ENCODE peak calls at places on chromosomes 12 and 14, in six cellular contexts. S, I, W, U, K and N are unnamed samples.

GRCh38 chr12:111447571-111448265 is 42.0 kb downstream of the SH2B3 start:
- DNase-seq in S (no peak), I (no peak), W (no peak), U (peak), K (no peak), N (no peak)

GRCh38 chr12:7039403-7039802 is 21.1 kb upstream of the C1S start:
- DNase-seq in S (no peak), I (no peak), W (no peak), U (no peak), K (no peak), N (no peak)

GRCh38 chr12:47774664-47775063 is 1.6 kb downstream of the SLC48A1 start:
- DNase-seq in S (no peak), I (no peak), W (no peak), U (no peak), K (no peak), N (no peak)

GRCh38 chr12:120125792-120126634 is 9.5 kb upstream of the RAB35 start:
- DNase-seq in S (no peak), I (no peak), W (no peak), U (no peak), K (no peak), N (peak)

GRCh38 chr12:113271853-113272561 is 50.7 kb downstream of the TPCN1 start:
- DNase-seq in S (no peak), I (peak), W (no peak), U (no peak), K (no peak), N (peak)

GRCh38 chr12:77947326-77947725 is 116.6 kb downstream of the NAV3 start:
- DNase-seq in S (no peak), I (no peak), W (no peak), U (no peak), K (peak), N (peak)

GRCh38 chr12:91109148-91109564 is 2.1 kb downstream of the LUM start:
- DNase-seq in S (no peak), I (no peak), W (peak), U (peak), K (peak), N (peak)

GRCh38 chr12:66688836-66689439 is 10.1 kb upstream of the GRIP1 start:
- DNase-seq in S (peak), I (peak), W (peak), U (no peak), K (peak), N (peak)

GRCh38 chr12:49944718-49945117 is 5.8 kb upstream of the AQP2 start:
- DNase-seq in S (no peak), I (no peak), W (no peak), U (no peak), K (no peak), N (no peak)

GRCh38 chr14:91327661-91328312 is 83.3 kb upstream of the GPR68 start:
- DNase-seq in S (no peak), I (no peak), W (no peak), U (no peak), K (no peak), N (no peak)

GRCh38 chr12:104454997-104455396 is 1.8 kb upstream of the CHST11 start:
- DNase-seq in S (no peak), I (no peak), W (no peak), U (no peak), K (peak), N (peak)

GRCh38 chr14:68694516-68695235 is 98.2 kb downstream of the ZFP36L1 start:
- DNase-seq in S (no peak), I (no peak), W (no peak), U (no peak), K (peak), N (peak)

GRCh38 chr14:54758041-54758440 is 144.6 kb downstream of the GCH1 start:
- DNase-seq in S (no peak), I (no peak), W (no peak), U (no peak), K (no peak), N (no peak)

GRCh38 chr12:73769337-73769736 is 768.3 kb upstream of the ATXN7L3B start:
- DNase-seq in S (no peak), I (peak), W (no peak), U (no peak), K (no peak), N (no peak)

GRCh38 chr12:10940389-10940788 is 1.3 kb upstream of the TAS2R14 start:
- DNase-seq in S (no peak), I (no peak), W (no peak), U (no peak), K (peak), N (peak)

GRCh38 chr12:123621619-123622530 is 11.6 kb downstream of the EIF2B1 start:
- DNase-seq in S (no peak), I (no peak), W (no peak), U (no peak), K (no peak), N (no peak)

GRCh38 chr12:46965880-46966279 is 113.5 kb upstream of the PCED1B start:
- DNase-seq in S (no peak), I (no peak), W (no peak), U (no peak), K (no peak), N (no peak)

GRCh38 chr12:65323025-65323424 is 44.5 kb downstream of the MSRB3 start:
- DNase-seq in S (no peak), I (no peak), W (no peak), U (no peak), K (no peak), N (no peak)

GRCh38 chr14:86153480-86153879 is 623.5 kb downstream of the FLRT2 start:
- DNase-seq in S (no peak), I (no peak), W (no peak), U (no peak), K (no peak), N (no peak)

GRCh38 chr12:102120886-102121285 is 903 bp downstream of the PARPBP start:
- DNase-seq in S (no peak), I (no peak), W (peak), U (no peak), K (peak), N (peak)

GRCh38 chr12:87603727-87604126 is 425.5 kb downstream of the C12orf50 start:
- DNase-seq in S (no peak), I (no peak), W (no peak), U (no peak), K (no peak), N (no peak)

GRCh38 chr14:93788557-93789365 is 476 bp upstream of the PRIMA1 start:
- DNase-seq in S (no peak), I (peak), W (no peak), U (no peak), K (no peak), N (no peak)

GRCh38 chr14:63493246-63493645 is 49.9 kb downstream of the PPP2R5E start:
- DNase-seq in S (no peak), I (no peak), W (no peak), U (no peak), K (no peak), N (no peak)

GRCh38 chr12:113186033-113186365 is 478 bp downstream of the RITA1 start:
- DNase-seq in S (no peak), I (no peak), W (peak), U (no peak), K (no peak), N (peak)

GRCh38 chr14:39491134-39491541 is 58.9 kb upstream of the FBXO33 start:
- DNase-seq in S (no peak), I (no peak), W (no peak), U (no peak), K (peak), N (peak)

GRCh38 chr12:2396448-2396871 is 343.7 kb downstream of the CACNA1C start:
- DNase-seq in S (no peak), I (no peak), W (no peak), U (no peak), K (peak), N (peak)

GRCh38 chr12:68614772-68615171 is 4.1 kb downstream of the RAP1B start:
- DNase-seq in S (no peak), I (no peak), W (no peak), U (no peak), K (no peak), N (no peak)

GRCh38 chr12:31117203-31118011 is 43.7 kb downstream of the DDX11 start:
- DNase-seq in S (peak), I (peak), W (peak), U (peak), K (no peak), N (peak)

GRCh38 chr12:92973614-92974013 is 44.5 kb upstream of the EEA1 start:
- DNase-seq in S (no peak), I (no peak), W (no peak), U (no peak), K (peak), N (peak)

GRCh38 chr12:18955594-18955993 is 173.9 kb upstream of the PLEKHA5 start:
- DNase-seq in S (no peak), I (no peak), W (no peak), U (no peak), K (peak), N (no peak)

GRCh38 chr12:5499566-5500325 is 67.8 kb downstream of the NTF3 start:
- DNase-seq in S (no peak), I (no peak), W (no peak), U (no peak), K (no peak), N (peak)

GRCh38 chr12:107302649-107303386 is 209.5 kb upstream of the CRY1 start:
- DNase-seq in S (no peak), I (no peak), W (no peak), U (no peak), K (peak), N (no peak)

GRCh38 chr14:72420749-72421452 is 473.0 kb downstream of the DPF3 start:
- DNase-seq in S (peak), I (peak), W (peak), U (peak), K (peak), N (peak)